ENCODE peak calls at places on chromosomes 5 and 9, in ten cellular contexts. A is bronchial epithelial cell; G is CD8-positive, alpha-beta T cell; S is astrocyte of the spinal cord; V is cardiac muscle cell; J is HTR-8/SVneo; D is activated CD8-positive, alpha-beta memory T cell treated with anti-CD3 and anti-CD28 coated beads for 48 hours; K is activated CD4-positive, alpha-beta T cell treated with anti-CD3 and anti-CD28 coated beads, Interleukin-2, amount 50 U/mL, for 1 hour; N is endodermal cell; O is ACHN. X is an unnamed sample.

GRCh38 chr9:94912700-94913249 is 186.3 kb downstream of the AOPEP start:
- DNase-seq in A (peak), G (no peak), S (peak), V (peak), J (peak), D (no peak), K (no peak), N (peak), O (peak), X (no peak)

GRCh38 chr9:72315089-72315509 is 49.9 kb downstream of the ZFAND5 start:
- DNase-seq in A (no peak), G (no peak), S (peak), V (peak), J (no peak), D (no peak), K (no peak), N (peak), O (peak), X (no peak)

GRCh38 chr9:117768740-117769400 is 64.7 kb downstream of the TLR4 start:
- DNase-seq in A (no peak), G (no peak), S (no peak), V (no peak), J (no peak), D (no peak), K (no peak), N (peak), O (no peak), X (no peak)

GRCh38 chr9:87068177-87068845 is 121.0 kb upstream of the GAS1 start:
- DNase-seq in A (no peak), G (no peak), S (no peak), V (no peak), J (no peak), D (no peak), K (no peak), N (no peak), O (no peak), X (no peak)

GRCh38 chr5:77629553-77630245 is 8.8 kb downstream of the OTP start:
- DNase-seq in A (no peak), G (no peak), S (no peak), V (no peak), J (no peak), D (no peak), K (no peak), N (peak), O (peak), X (no peak)

GRCh38 chr9:121153642-121154041 is 48.0 kb downstream of the RAB14 start:
- DNase-seq in A (no peak), G (no peak), S (no peak), V (no peak), J (no peak), D (no peak), K (no peak), N (no peak), O (no peak), X (no peak)

GRCh38 chr5:38961691-38962090 is 112.5 kb downstream of the RICTOR start:
- DNase-seq in A (no peak), G (no peak), S (no peak), V (no peak), J (no peak), D (no peak), K (no peak), N (no peak), O (no peak), X (no peak)

GRCh38 chr9:77707696-77708095 is 59.6 kb upstream of the GNA14 start:
- DNase-seq in A (peak), G (no peak), S (peak), V (peak), J (peak), D (no peak), K (no peak), N (no peak), O (peak), X (no peak)

GRCh38 chr5:472076-472655 is 29.2 kb downstream of the EXOC3 start:
- DNase-seq in A (peak), G (no peak), S (no peak), V (peak), J (no peak), D (no peak), K (no peak), N (peak), O (no peak), X (no peak)

GRCh38 chr9:121529237-121529987 is 29.8 kb upstream of the GGTA1 start:
- DNase-seq in A (peak), G (no peak), S (peak), V (peak), J (peak), D (no peak), K (no peak), N (no peak), O (peak), X (no peak)

GRCh38 chr5:149618581-149619248 is 37.4 kb downstream of the ARHGEF37 start:
- DNase-seq in A (peak), G (no peak), S (peak), V (peak), J (peak), D (no peak), K (no peak), N (peak), O (peak), X (no peak)

GRCh38 chr5:54838843-54839242 is 146.6 kb downstream of the ESM1 start:
- DNase-seq in A (no peak), G (no peak), S (no peak), V (no peak), J (no peak), D (no peak), K (no peak), N (no peak), O (no peak), X (no peak)

GRCh38 chr9:89317282-89317681 is 1.0 kb upstream of the SECISBP2 start:
- DNase-seq in A (no peak), G (no peak), S (no peak), V (no peak), J (no peak), D (no peak), K (no peak), N (no peak), O (no peak), X (no peak)

GRCh38 chr9:132288371-132288770 is 66.4 kb downstream of the SETX start:
- DNase-seq in A (no peak), G (no peak), S (peak), V (peak), J (no peak), D (no peak), K (no peak), N (no peak), O (no peak), X (no peak)

GRCh38 chr9:19493174-19493811 is 84.5 kb downstream of the ACER2 start:
- DNase-seq in A (peak), G (peak), S (peak), V (peak), J (peak), D (no peak), K (peak), N (peak), O (peak), X (peak)

GRCh38 chr5:143105216-143105905 is 298.1 kb downstream of the NR3C1 start:
- DNase-seq in A (peak), G (no peak), S (no peak), V (no peak), J (no peak), D (no peak), K (no peak), N (no peak), O (no peak), X (no peak)